ENCODE peak calls at places on chromosome 9, in ten cellular contexts. One of them, this sample, is unnamed.
A peak's percentile ranks its signal among the peaks of the same experiment; 100 is the strongest.

GRCh38 chr9:135075234-135076142 is 12.0 kb upstream of the OLFM1 start:
- DNase-seq in mucosa of descending colon: peak; percentile 38
- DNase-seq in right lobe of liver: peak; percentile 48
- DNase-seq in astrocyte of the spinal cord: no peak
- DNase-seq in lower lobe of right lung: peak; percentile 70
- DNase-seq in ovary: peak; percentile 62
- DNase-seq in gastrocnemius medialis: no peak
- DNase-seq in BE2C: peak; percentile 89
- DNase-seq in K562: no peak
- DNase-seq in heart left ventricle: peak; percentile 75
- DNase-seq in this sample: no peak

GRCh38 chr9:26163931-26164330 is 485.7 kb upstream of the TUSC1 start:
- DNase-seq in lower lobe of right lung: no peak
- DNase-seq in ovary: no peak
- DNase-seq in K562: no peak
- DNase-seq in heart left ventricle: no peak
- DNase-seq in right lobe of liver: no peak
- DNase-seq in astrocyte of the spinal cord: peak; percentile 4
- DNase-seq in gastrocnemius medialis: no peak
- DNase-seq in mucosa of descending colon: no peak
- DNase-seq in BE2C: no peak
- DNase-seq in this sample: no peak

GRCh38 chr9:14961372-14962068 is 51.3 kb upstream of the FREM1 start:
- DNase-seq in BE2C: no peak
- DNase-seq in mucosa of descending colon: peak; percentile 40
- DNase-seq in K562: peak; percentile 5
- DNase-seq in gastrocnemius medialis: no peak
- DNase-seq in lower lobe of right lung: no peak
- DNase-seq in ovary: no peak
- DNase-seq in astrocyte of the spinal cord: no peak
- DNase-seq in right lobe of liver: peak; percentile 46
- DNase-seq in heart left ventricle: no peak
- DNase-seq in this sample: no peak

GRCh38 chr9:110303136-110303535 is 34.5 kb downstream of the TXNDC8 start:
- DNase-seq in mucosa of descending colon: no peak
- DNase-seq in K562: no peak
- DNase-seq in BE2C: no peak
- DNase-seq in right lobe of liver: no peak
- DNase-seq in lower lobe of right lung: no peak
- DNase-seq in gastrocnemius medialis: no peak
- DNase-seq in astrocyte of the spinal cord: no peak
- DNase-seq in heart left ventricle: no peak
- DNase-seq in ovary: no peak
- DNase-seq in this sample: no peak

GRCh38 chr9:134627417-134628353 is 13.9 kb upstream of the COL5A1 start:
- DNase-seq in mucosa of descending colon: no peak
- DNase-seq in lower lobe of right lung: no peak
- DNase-seq in ovary: peak; percentile 9
- DNase-seq in K562: no peak
- DNase-seq in astrocyte of the spinal cord: no peak
- DNase-seq in heart left ventricle: peak; percentile 46
- DNase-seq in BE2C: peak; percentile 5
- DNase-seq in right lobe of liver: peak; percentile 38
- DNase-seq in gastrocnemius medialis: peak; percentile 5
- DNase-seq in this sample: peak; percentile 41

GRCh38 chr9:127262621-127263020 is 2.0 kb upstream of the GARNL3 start:
- DNase-seq in gastrocnemius medialis: no peak
- DNase-seq in astrocyte of the spinal cord: no peak
- DNase-seq in BE2C: no peak
- DNase-seq in K562: no peak
- DNase-seq in ovary: no peak
- DNase-seq in right lobe of liver: no peak
- DNase-seq in lower lobe of right lung: no peak
- DNase-seq in mucosa of descending colon: no peak
- DNase-seq in heart left ventricle: no peak
- DNase-seq in this sample: no peak

GRCh38 chr9:16267336-16268036 is 603.0 kb downstream of the BNC2 start:
- DNase-seq in lower lobe of right lung: no peak
- DNase-seq in BE2C: peak; percentile 60
- DNase-seq in ovary: no peak
- DNase-seq in astrocyte of the spinal cord: peak; percentile 87
- DNase-seq in gastrocnemius medialis: no peak
- DNase-seq in K562: no peak
- DNase-seq in right lobe of liver: peak; percentile 55
- DNase-seq in mucosa of descending colon: peak; percentile 41
- DNase-seq in heart left ventricle: no peak
- DNase-seq in this sample: no peak

GRCh38 chr9:112887377-112887776 is 3.3 kb downstream of the SLC46A2 start:
- DNase-seq in mucosa of descending colon: peak; percentile 12
- DNase-seq in lower lobe of right lung: peak; percentile 71
- DNase-seq in BE2C: no peak
- DNase-seq in K562: peak; percentile 24
- DNase-seq in heart left ventricle: no peak
- DNase-seq in astrocyte of the spinal cord: no peak
- DNase-seq in right lobe of liver: no peak
- DNase-seq in ovary: no peak
- DNase-seq in gastrocnemius medialis: no peak
- DNase-seq in this sample: no peak

GRCh38 chr9:129343697-129344375 is 165.8 kb upstream of the IER5L start:
- DNase-seq in ovary: peak; percentile 72
- DNase-seq in BE2C: no peak
- DNase-seq in astrocyte of the spinal cord: no peak
- DNase-seq in K562: no peak
- DNase-seq in gastrocnemius medialis: peak; percentile 66
- DNase-seq in heart left ventricle: peak; percentile 85
- DNase-seq in mucosa of descending colon: peak; percentile 36
- DNase-seq in right lobe of liver: peak; percentile 88
- DNase-seq in lower lobe of right lung: peak; percentile 91
- DNase-seq in this sample: no peak

GRCh38 chr9:72925126-72925810 is 27.6 kb downstream of the ALDH1A1 start:
- DNase-seq in gastrocnemius medialis: no peak
- DNase-seq in astrocyte of the spinal cord: no peak
- DNase-seq in right lobe of liver: no peak
- DNase-seq in lower lobe of right lung: no peak
- DNase-seq in BE2C: no peak
- DNase-seq in heart left ventricle: no peak
- DNase-seq in K562: no peak
- DNase-seq in ovary: no peak
- DNase-seq in mucosa of descending colon: no peak
- DNase-seq in this sample: no peak

GRCh38 chr9:136312436-136312835 is 8.5 kb upstream of the CCDC187 start:
- DNase-seq in right lobe of liver: no peak
- DNase-seq in lower lobe of right lung: no peak
- DNase-seq in gastrocnemius medialis: no peak
- DNase-seq in heart left ventricle: no peak
- DNase-seq in mucosa of descending colon: no peak
- DNase-seq in BE2C: peak; percentile 63
- DNase-seq in K562: peak; percentile 58
- DNase-seq in astrocyte of the spinal cord: peak; percentile 23
- DNase-seq in ovary: peak; percentile 64
- DNase-seq in this sample: no peak

GRCh38 chr9:98530806-98531386 is 177.8 kb downstream of the GABBR2 start:
- DNase-seq in astrocyte of the spinal cord: no peak
- DNase-seq in BE2C: no peak
- DNase-seq in ovary: no peak
- DNase-seq in heart left ventricle: no peak
- DNase-seq in K562: no peak
- DNase-seq in mucosa of descending colon: no peak
- DNase-seq in right lobe of liver: no peak
- DNase-seq in gastrocnemius medialis: no peak
- DNase-seq in lower lobe of right lung: no peak
- DNase-seq in this sample: no peak

GRCh38 chr9:90219548-90220118 is 423.0 kb downstream of the DIRAS2 start:
- DNase-seq in gastrocnemius medialis: no peak
- DNase-seq in ovary: no peak
- DNase-seq in mucosa of descending colon: peak; percentile 71
- DNase-seq in astrocyte of the spinal cord: no peak
- DNase-seq in lower lobe of right lung: peak; percentile 56
- DNase-seq in right lobe of liver: no peak
- DNase-seq in K562: peak; percentile 14
- DNase-seq in BE2C: peak; percentile 40
- DNase-seq in heart left ventricle: no peak
- DNase-seq in this sample: no peak

GRCh38 chr9:124133752-124134151 is 122.2 kb downstream of the LHX2 start:
- DNase-seq in heart left ventricle: peak; percentile 70
- DNase-seq in BE2C: peak; percentile 33
- DNase-seq in gastrocnemius medialis: no peak
- DNase-seq in mucosa of descending colon: peak; percentile 70
- DNase-seq in K562: no peak
- DNase-seq in astrocyte of the spinal cord: peak; percentile 34
- DNase-seq in ovary: no peak
- DNase-seq in right lobe of liver: peak; percentile 61
- DNase-seq in lower lobe of right lung: peak; percentile 60
- DNase-seq in this sample: no peak

GRCh38 chr9:87286506-87286905 is 211.2 kb upstream of the DAPK1 start:
- DNase-seq in mucosa of descending colon: no peak
- DNase-seq in ovary: no peak
- DNase-seq in astrocyte of the spinal cord: no peak
- DNase-seq in lower lobe of right lung: no peak
- DNase-seq in right lobe of liver: no peak
- DNase-seq in BE2C: no peak
- DNase-seq in K562: no peak
- DNase-seq in gastrocnemius medialis: no peak
- DNase-seq in heart left ventricle: no peak
- DNase-seq in this sample: no peak

GRCh38 chr9:87285183-87285582 is 212.5 kb upstream of the DAPK1 start:
- DNase-seq in BE2C: no peak
- DNase-seq in lower lobe of right lung: no peak
- DNase-seq in astrocyte of the spinal cord: no peak
- DNase-seq in ovary: no peak
- DNase-seq in right lobe of liver: no peak
- DNase-seq in mucosa of descending colon: peak; percentile 31
- DNase-seq in K562: no peak
- DNase-seq in gastrocnemius medialis: no peak
- DNase-seq in heart left ventricle: no peak
- DNase-seq in this sample: no peak

GRCh38 chr9:87292449-87293191 is 205.0 kb upstream of the DAPK1 start:
- DNase-seq in heart left ventricle: no peak
- DNase-seq in gastrocnemius medialis: no peak
- DNase-seq in ovary: no peak
- DNase-seq in mucosa of descending colon: no peak
- DNase-seq in BE2C: no peak
- DNase-seq in astrocyte of the spinal cord: peak; percentile 39
- DNase-seq in lower lobe of right lung: no peak
- DNase-seq in K562: no peak
- DNase-seq in right lobe of liver: no peak
- DNase-seq in this sample: no peak

DNA sequence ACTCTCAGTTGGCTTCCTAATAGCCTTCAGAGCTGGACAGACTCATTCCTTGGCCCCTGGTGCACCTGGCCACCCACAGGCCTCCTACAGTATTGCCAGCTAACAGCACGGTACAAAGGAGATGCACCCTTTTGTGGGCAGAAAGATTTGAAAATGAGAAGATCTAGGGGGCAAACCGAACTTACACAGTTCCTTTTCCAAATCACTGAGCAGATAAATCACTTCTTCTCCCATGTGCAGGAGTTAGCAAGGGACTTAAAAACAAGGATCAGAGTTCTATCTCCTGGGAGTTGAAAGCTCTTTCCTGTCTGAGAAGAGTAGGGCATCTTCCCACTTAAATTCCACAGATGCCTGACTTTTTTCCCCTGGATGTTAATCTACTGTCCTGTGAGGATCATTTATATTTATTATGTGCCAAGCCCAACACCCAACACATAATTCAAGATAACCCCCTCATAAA is 207.4 kb upstream of the DAPK1 start:
- DNase-seq in right lobe of liver: no peak
- DNase-seq in ovary: no peak
- DNase-seq in astrocyte of the spinal cord: no peak
- DNase-seq in gastrocnemius medialis: no peak
- DNase-seq in K562: no peak
- DNase-seq in lower lobe of right lung: no peak
- DNase-seq in mucosa of descending colon: no peak
- DNase-seq in heart left ventricle: no peak
- DNase-seq in BE2C: no peak
- DNase-seq in this sample: no peak
- H3K4me3 ChIP-seq in right lobe of liver: no peak overlapping the region
- H3K4me3 ChIP-seq in ovary: no peak overlapping the region
- H3K4me3 ChIP-seq in astrocyte of the spinal cord: no peak overlapping the region
- H3K4me3 ChIP-seq in gastrocnemius medialis: no peak overlapping the region
- H3K4me3 ChIP-seq in K562: no peak overlapping the region
- H3K4me3 ChIP-seq in lower lobe of right lung: no peak overlapping the region
- H3K4me3 ChIP-seq in mucosa of descending colon: no peak overlapping the region
- H3K4me3 ChIP-seq in heart left ventricle: no peak overlapping the region
- H3K4me3 ChIP-seq in BE2C: no peak overlapping the region
- H3K4me3 ChIP-seq in this sample: no peak overlapping the region

GRCh38 chr9:84694248-84694647 is 24.7 kb downstream of the NTRK2 start:
- DNase-seq in heart left ventricle: no peak
- DNase-seq in lower lobe of right lung: no peak
- DNase-seq in astrocyte of the spinal cord: no peak
- DNase-seq in ovary: no peak
- DNase-seq in gastrocnemius medialis: no peak
- DNase-seq in mucosa of descending colon: no peak
- DNase-seq in right lobe of liver: no peak
- DNase-seq in BE2C: no peak
- DNase-seq in K562: no peak
- DNase-seq in this sample: no peak
- H3K4me3 ChIP-seq in heart left ventricle: no peak overlapping the region
- H3K4me3 ChIP-seq in lower lobe of right lung: no peak overlapping the region
- H3K4me3 ChIP-seq in astrocyte of the spinal cord: no peak overlapping the region
- H3K4me3 ChIP-seq in ovary: no peak overlapping the region
- H3K4me3 ChIP-seq in gastrocnemius medialis: no peak overlapping the region
- H3K4me3 ChIP-seq in mucosa of descending colon: no peak overlapping the region
- H3K4me3 ChIP-seq in right lobe of liver: no peak overlapping the region
- H3K4me3 ChIP-seq in BE2C: no peak overlapping the region
- H3K4me3 ChIP-seq in K562: no peak overlapping the region
- H3K4me3 ChIP-seq in this sample: no peak overlapping the region

GRCh38 chr9:37083654-37084053 is 36.7 kb upstream of the ZCCHC7 start:
- DNase-seq in lower lobe of right lung: no peak
- DNase-seq in mucosa of descending colon: no peak
- DNase-seq in heart left ventricle: no peak
- DNase-seq in gastrocnemius medialis: no peak
- DNase-seq in ovary: no peak
- DNase-seq in right lobe of liver: no peak
- DNase-seq in astrocyte of the spinal cord: no peak
- DNase-seq in K562: no peak
- DNase-seq in BE2C: no peak
- DNase-seq in this sample: no peak
- H3K4me3 ChIP-seq in lower lobe of right lung: no peak overlapping the region
- H3K4me3 ChIP-seq in mucosa of descending colon: no peak overlapping the region
- H3K4me3 ChIP-seq in heart left ventricle: no peak overlapping the region
- H3K4me3 ChIP-seq in gastrocnemius medialis: no peak overlapping the region
- H3K4me3 ChIP-seq in ovary: no peak overlapping the region
- H3K4me3 ChIP-seq in right lobe of liver: no peak overlapping the region
- H3K4me3 ChIP-seq in astrocyte of the spinal cord: no peak overlapping the region
- H3K4me3 ChIP-seq in K562: no peak overlapping the region
- H3K4me3 ChIP-seq in BE2C: no peak overlapping the region
- H3K4me3 ChIP-seq in this sample: no peak overlapping the region

DNA sequence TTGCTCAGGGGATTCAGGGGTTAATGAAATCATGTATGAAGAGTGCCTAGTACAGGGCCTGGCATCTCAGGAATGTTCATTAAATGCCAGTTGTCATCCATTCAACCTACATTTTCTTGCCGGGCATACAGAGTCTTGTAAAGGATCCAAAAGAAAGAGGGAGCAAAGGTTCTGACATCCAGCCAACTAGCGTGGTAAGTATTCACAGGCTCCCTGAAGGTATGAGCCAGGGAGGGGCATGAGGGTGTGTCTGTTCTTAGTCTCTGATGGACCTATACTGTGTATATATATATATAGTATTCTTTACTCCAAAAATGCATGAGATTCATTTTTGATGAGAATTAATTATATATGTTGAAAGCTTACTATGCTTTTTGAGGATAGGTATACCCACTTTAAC is 202.1 kb downstream of the PBX3 start:
- DNase-seq in gastrocnemius medialis: no peak
- DNase-seq in ovary: no peak
- DNase-seq in K562: no peak
- DNase-seq in heart left ventricle: no peak
- DNase-seq in right lobe of liver: no peak
- DNase-seq in mucosa of descending colon: peak; percentile 81
- DNase-seq in BE2C: no peak
- DNase-seq in astrocyte of the spinal cord: no peak
- DNase-seq in lower lobe of right lung: no peak
- DNase-seq in this sample: no peak
- H3K4me3 ChIP-seq in gastrocnemius medialis: no peak overlapping the region
- H3K4me3 ChIP-seq in ovary: no peak overlapping the region
- H3K4me3 ChIP-seq in K562: no peak overlapping the region
- H3K4me3 ChIP-seq in heart left ventricle: no peak overlapping the region
- H3K4me3 ChIP-seq in right lobe of liver: no peak overlapping the region
- H3K4me3 ChIP-seq in mucosa of descending colon: no peak overlapping the region
- H3K4me3 ChIP-seq in BE2C: no peak overlapping the region
- H3K4me3 ChIP-seq in astrocyte of the spinal cord: no peak overlapping the region
- H3K4me3 ChIP-seq in lower lobe of right lung: no peak overlapping the region
- H3K4me3 ChIP-seq in this sample: no peak overlapping the region